ENCODE peak calls at places on chromosomes 4 and X, in nine cellular contexts. I is mammary epithelial cell; R is GM23338; L is AG08396; O is activated T-cell treated with anti-CD3 and anti-CD28 coated beads, Interleukin-2, amount 50 U/mL, for 1 hour; B is stimulated activated CD4-positive, alpha-beta T cell treated with anti-CD3 and anti-CD28 coated beads, Interleukin-15, amount 100 ng/mL, for 24 hours; G is NCI-H2029 treated with DMSO at 0.1 percent for 48 hours; X is NCI-H2171; V is ACHN. F is an unnamed sample.

GRCh38 chr4:2935762-2936743 is 27.2 kb downstream of the NOP14 start:
- DNase-seq in O (peak; percentile 47), G (no peak), B (peak; percentile 88), X (no peak), I (peak; percentile 94), V (peak; percentile 91), R (no peak), L (no peak), F (no peak)

GRCh38 chr4:89196745-89197144 is 85.4 kb downstream of the TIGD2 start:
- DNase-seq in B (no peak), R (peak; percentile 18), I (no peak), G (no peak), L (no peak), O (no peak), V (peak; percentile 16), X (no peak), F (no peak)

GRCh38 chr4:72500214-72500613 is 68.8 kb downstream of the ADAMTS3 start:
- DNase-seq in B (no peak), O (no peak), L (no peak), X (no peak), G (no peak), I (no peak), R (no peak), V (no peak), F (no peak)

GRCh38 chrX:626745-627509 is 3.7 kb upstream of the SHOX start:
- DNase-seq in B (no peak), O (no peak), X (no peak), I (no peak), V (no peak), G (no peak), R (no peak), L (no peak), F (no peak)

GRCh38 chr4:95093460-95093859 is 335.7 kb downstream of the BMPR1B start:
- DNase-seq in L (no peak), O (no peak), I (no peak), R (no peak), X (no peak), V (no peak), G (no peak), B (no peak), F (no peak)

GRCh38 chr4:98517444-98518021 is 140.9 kb downstream of the TSPAN5 start:
- DNase-seq in B (peak; percentile 19), O (no peak), X (no peak), L (no peak), I (no peak), R (no peak), V (no peak), G (no peak), F (no peak)

GRCh38 chr4:53043096-53043495 is 181.0 kb downstream of the RASL11B start:
- DNase-seq in X (peak; percentile 68), B (no peak), I (no peak), R (no peak), L (no peak), O (no peak), G (no peak), V (no peak), F (no peak)

GRCh38 chr4:55347610-55348228 is 1.7 kb downstream of the SRD5A3 start:
- DNase-seq in X (no peak), V (no peak), G (no peak), R (no peak), O (no peak), I (no peak), L (no peak), B (no peak), F (no peak)

GRCh38 chr4:114598191-114599121 is at the start of gene UGT8:
- DNase-seq in B (peak; percentile 75), V (peak; percentile 76), X (peak; percentile 37), L (peak; percentile 33), G (peak; percentile 28), O (peak; percentile 35), I (peak; percentile 32), R (peak; percentile 88), F (peak; percentile 55)

GRCh38 chr4:99712099-99712498 is 54.5 kb upstream of the C4orf54 start:
- DNase-seq in I (no peak), V (no peak), G (no peak), L (no peak), O (no peak), X (no peak), R (no peak), B (no peak), F (no peak)

GRCh38 chr4:185914583-185915199 is 102.7 kb upstream of the SORBS2 start:
- DNase-seq in G (no peak), X (no peak), O (no peak), B (no peak), V (no peak), I (no peak), R (no peak), L (peak; percentile 59), F (no peak)

GRCh38 chr4:73919691-73920090 is 50.5 kb downstream of the CXCL1 start:
- DNase-seq in G (no peak), X (no peak), I (peak; percentile 41), O (no peak), R (no peak), V (no peak), L (no peak), B (no peak), F (no peak)

GRCh38 chr4:94536049-94536448 is 84.3 kb downstream of the PDLIM5 start:
- DNase-seq in G (no peak), L (no peak), B (no peak), X (peak; percentile 6), O (no peak), V (no peak), I (no peak), R (peak; percentile 63), F (no peak)

GRCh38 chrX:55056820-55057690 is 17.8 kb upstream of the PAGE2B start:
- DNase-seq in L (no peak), X (no peak), O (no peak), I (no peak), G (no peak), V (no peak), B (peak; percentile 12), R (no peak), F (no peak)

GRCh38 chr4:183540498-183540953 is 35.7 kb downstream of the ING2 start:
- DNase-seq in L (no peak), G (no peak), O (no peak), R (peak; percentile 17), I (no peak), X (no peak), B (no peak), V (no peak), F (no peak)

GRCh38 chr4:3673176-3673575 is 93.0 kb upstream of the ADRA2C start:
- DNase-seq in O (no peak), L (no peak), B (no peak), R (no peak), I (no peak), V (no peak), G (no peak), X (no peak), F (peak; percentile 4)

GRCh38 chr4:127634181-127634580 is 1.4 kb downstream of the INTU start:
- DNase-seq in I (no peak), L (peak; percentile 35), O (no peak), B (no peak), G (no peak), X (no peak), R (no peak), V (no peak), F (no peak)

GRCh38 chr4:40908702-40909362 is 159.1 kb downstream of the NSUN7 start:
- DNase-seq in L (peak; percentile 76), G (peak; percentile 75), V (peak; percentile 73), B (peak; percentile 85), X (no peak), I (peak; percentile 57), O (peak; percentile 50), R (peak; percentile 95), F (peak; percentile 42)

GRCh38 chr4:118280501-118281218 is 72.1 kb downstream of the PRSS12 start:
- DNase-seq in X (no peak), I (peak; percentile 73), R (peak; percentile 80), V (peak; percentile 64), O (no peak), L (peak; percentile 39), B (peak; percentile 42), G (peak; percentile 65), F (peak; percentile 49)

GRCh38 chrX:40806511-40807220 is 71.3 kb upstream of the MED14 start:
- DNase-seq in B (no peak), X (no peak), O (no peak), V (no peak), L (no peak), I (peak; percentile 28), R (no peak), G (no peak), F (no peak)

GRCh38 chr4:159860945-159861344 is 758.1 kb downstream of the RAPGEF2 start:
- DNase-seq in L (no peak), I (no peak), V (no peak), G (no peak), O (no peak), R (no peak), B (no peak), X (no peak), F (no peak)

GRCh38 chr4:21790437-21791029 is 158.0 kb downstream of the KCNIP4 start:
- DNase-seq in B (no peak), O (no peak), I (peak; percentile 30), X (no peak), V (peak; percentile 35), R (peak; percentile 46), G (no peak), L (no peak), F (no peak)

GRCh38 chr4:30716158-30716557 is 4.0 kb upstream of the PCDH7 start:
- DNase-seq in I (peak; percentile 19), X (no peak), O (no peak), B (no peak), G (no peak), L (peak; percentile 24), R (peak; percentile 69), V (peak; percentile 55), F (no peak)

GRCh38 chrX:46838482-46838857 is 1.6 kb downstream of the RP2 start:
- DNase-seq in V (no peak), I (no peak), L (no peak), O (no peak), G (no peak), B (no peak), X (no peak), R (no peak), F (no peak)

F was measured in mesothelial cell of epicardium.